ENCODE peak calls at places on chromosomes 5 and 9, in five cellular contexts. Z, D, V, Y and F are unnamed samples. For H3K36me3, the result is how much of the 10 kb centered on the place peaks cover.

GRCh38 chr5:141762790-141763368 is 80.8 kb upstream of the ARAP3 start:
- DNase-seq in Z (no peak), Y (no peak), V (no peak), D (no peak), F (no peak)

GRCh38 chr5:138664276-138664943 is 88.8 kb upstream of the CTNNA1 start:
- DNase-seq in V (no peak), D (no peak), Z (peak), Y (no peak), F (peak)

GRCh38 chr5:61768692-61769281 is 436.7 kb downstream of the ZSWIM6 start:
- DNase-seq in Z (peak), Y (peak), V (peak), D (no peak), F (peak)

GRCh38 chr9:10008101-10008799 is 604.6 kb downstream of the PTPRD start:
- DNase-seq in Y (peak), V (no peak), D (no peak), Z (no peak), F (no peak)

GRCh38 chr5:93249651-93250289 is 331.2 kb downstream of the NR2F1-AS1 start:
- DNase-seq in V (peak), Z (no peak), Y (no peak), D (no peak), F (peak)

GRCh38 chr5:82985763-82986162 is 91.4 kb downstream of the TMEM167A start:
- DNase-seq in Z (no peak), Y (no peak), V (no peak), D (no peak), F (no peak)

GRCh38 chr5:61805101-61805500 is 473.0 kb downstream of the ZSWIM6 start:
- DNase-seq in D (no peak), Z (peak), Y (no peak), V (no peak), F (peak)

GRCh38 chr5:123549256-123549904 is 37.4 kb downstream of the CSNK1G3 start:
- DNase-seq in Y (no peak), D (no peak), Z (no peak), V (no peak), F (no peak)

GRCh38 chr5:154046486-154046885 is 7.7 kb downstream of the MFAP3 start:
- DNase-seq in Y (no peak), D (no peak), Z (no peak), V (no peak), F (no peak)

GRCh38 chr9:121153642-121154041 is 48.0 kb downstream of the RAB14 start:
- DNase-seq in Z (no peak), Y (no peak), D (no peak), V (no peak), F (no peak)
- H3K36me3 ChIP-seq in Z (under half), Y (under half), D (half or more), V (under half), F (under half)

GRCh38 chr9:93200989-93201339 is 17.0 kb downstream of the WNK2 start:
- DNase-seq in V (no peak), Y (no peak), Z (no peak), D (peak), F (no peak)
- H3K27ac ChIP-seq in V (no peak), Y (no peak), Z (peak), D (no peak), F (no peak)

GRCh38 chr5:177471610-177472356 is 1.7 kb downstream of the DBN1 start:
- DNase-seq in V (no peak), D (no peak), Z (no peak), Y (no peak), F (peak)
- H3K36me3 ChIP-seq in V (under half), D (under half), Z (under half), Y (under half), F (under half)

GRCh38 chr5:170314696-170315095 is 17.1 kb upstream of the LCP2 start:
- DNase-seq in Z (no peak), Y (no peak), V (no peak), D (no peak), F (no peak)

GRCh38 chr5:170315154-170315553 is 17.6 kb upstream of the LCP2 start:
- DNase-seq in Z (peak), Y (no peak), D (no peak), V (no peak), F (peak)

GRCh38 chr5:170312666-170313065 is 15.1 kb upstream of the LCP2 start:
- DNase-seq in Z (peak), D (no peak), Y (no peak), V (peak), F (peak)

GRCh38 chr5:170311856-170312405 is 14.4 kb upstream of the LCP2 start:
- DNase-seq in D (no peak), Y (no peak), Z (no peak), V (no peak), F (no peak)

GRCh38 chr5:170313344-170313743 is 15.8 kb upstream of the LCP2 start:
- DNase-seq in D (no peak), Y (no peak), Z (no peak), V (no peak), F (no peak)
- H3K27ac ChIP-seq in D (no peak), Y (no peak), Z (no peak), V (no peak), F (no peak)

DNA sequence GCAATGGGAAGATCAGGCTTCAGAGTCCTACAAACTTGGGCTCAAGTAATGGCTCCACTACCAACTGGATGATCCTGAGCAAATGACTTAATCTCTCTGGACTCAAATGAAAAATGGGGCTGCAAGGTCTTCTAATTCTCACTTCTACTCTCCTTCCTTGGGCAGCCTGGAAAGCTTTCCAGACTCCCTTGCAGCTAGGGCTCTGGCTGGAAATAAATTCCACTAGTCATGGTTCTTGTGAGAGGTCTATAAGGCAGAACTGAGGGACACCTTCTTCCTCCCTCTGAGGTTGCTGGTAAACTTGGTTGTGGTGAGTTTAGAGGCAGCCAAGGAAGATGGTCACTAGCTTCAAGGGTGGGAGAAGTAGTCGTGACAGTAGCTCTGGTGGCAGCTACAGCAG is 18.6 kb downstream of the DCANP1 start:
- DNase-seq in D (no peak), V (no peak), Y (no peak), Z (no peak), F (no peak)
- H3K36me3 ChIP-seq in D (under half), V (under half), Y (under half), Z (under half), F (under half)

GRCh38 chr9:129432671-129433154 is 188.2 kb downstream of the C9orf50 start:
- DNase-seq in Y (no peak), V (no peak), Z (no peak), D (no peak), F (no peak)
- H3K27ac ChIP-seq in Y (no peak), V (no peak), Z (no peak), D (no peak), F (no peak)